ENCODE peak calls at places on chromosomes 4 and X, in four cellular contexts. D is bronchial epithelial cell, F is transverse colon, H is neural progenitor cell. K is an unnamed sample.
A peak's percentile ranks its signal among the peaks of the same experiment; 100 is the strongest.

GRCh38 chr4:185847352-185848078 is 35.5 kb upstream of the SORBS2 start:
- DNase-seq in F (no peak), D (peak; percentile 92), H (no peak), K (no peak)

GRCh38 chr4:30256105-30256828 is 463.9 kb upstream of the PCDH7 start:
- DNase-seq in F (no peak), H (no peak), D (peak; percentile 69), K (no peak)

GRCh38 chrX:121876316-121876715 is 828.9 kb downstream of the GLUD2 start:
- DNase-seq in F (no peak), H (no peak), D (peak; percentile 54), K (peak; percentile 26)

GRCh38 chrX:108122748-108123147 is 31.2 kb downstream of the ATG4A start:
- DNase-seq in D (peak; percentile 83), H (no peak), F (no peak), K (peak; percentile 9)

GRCh38 chr4:78428996-78429395 is 122.6 kb upstream of the ANXA3 start:
- DNase-seq in H (no peak), D (no peak), F (no peak), K (no peak)

GRCh38 chr4:181619651-181620050 is 623.6 kb upstream of the TENM3 start:
- DNase-seq in F (no peak), D (no peak), H (no peak), K (no peak)

GRCh38 chr4:23851455-23851854 is 38.4 kb downstream of the PPARGC1A start:
- DNase-seq in F (no peak), H (no peak), D (no peak), K (no peak)

GRCh38 chr4:13601060-13601459 is 26.5 kb downstream of the BOD1L1 start:
- DNase-seq in D (no peak), H (no peak), F (no peak), K (no peak)

GRCh38 chr4:182562350-182562749 is 319.1 kb downstream of the TENM3 start:
- DNase-seq in H (no peak), D (no peak), F (no peak), K (no peak)

GRCh38 chr4:3639613-3640586 is 107.7 kb upstream of the LRPAP1 start:
- DNase-seq in D (no peak), F (no peak), H (no peak), K (no peak)

GRCh38 chrX:150587585-150588503 is 19.4 kb downstream of the MTM1 start:
- DNase-seq in H (no peak), D (no peak), F (no peak), K (no peak)

GRCh38 chr4:177483271-177483670 is 41.0 kb upstream of the AGA start:
- DNase-seq in D (peak; percentile 40), H (no peak), F (no peak), K (no peak)

GRCh38 chrX:56281789-56282188 is 49.6 kb downstream of the KLF8 start:
- DNase-seq in H (peak; percentile 7), D (peak; percentile 15), F (no peak), K (peak; percentile 1)

GRCh38 chr4:83582289-83582756 is 46.4 kb downstream of the GPAT3 start:
- DNase-seq in H (no peak), D (peak; percentile 60), F (peak; percentile 83), K (peak; percentile 22)

GRCh38 chr4:11720292-11720691 is 291.6 kb upstream of the HS3ST1 start:
- DNase-seq in D (peak; percentile 63), H (peak; percentile 53), F (no peak), K (no peak)

GRCh38 chrX:112784692-112785091 is 55.9 kb downstream of the AMOT start:
- DNase-seq in F (no peak), H (no peak), D (no peak), K (no peak)

GRCh38 chr4:118682928-118683327 is 2.3 kb upstream of the METTL14 start:
- DNase-seq in F (no peak), H (peak; percentile 35), D (peak; percentile 33), K (no peak)

GRCh38 chrX:23493941-23494374 is 159.3 kb downstream of the PTCHD1 start:
- DNase-seq in D (peak; percentile 29), H (no peak), F (no peak), K (no peak)

DNA sequence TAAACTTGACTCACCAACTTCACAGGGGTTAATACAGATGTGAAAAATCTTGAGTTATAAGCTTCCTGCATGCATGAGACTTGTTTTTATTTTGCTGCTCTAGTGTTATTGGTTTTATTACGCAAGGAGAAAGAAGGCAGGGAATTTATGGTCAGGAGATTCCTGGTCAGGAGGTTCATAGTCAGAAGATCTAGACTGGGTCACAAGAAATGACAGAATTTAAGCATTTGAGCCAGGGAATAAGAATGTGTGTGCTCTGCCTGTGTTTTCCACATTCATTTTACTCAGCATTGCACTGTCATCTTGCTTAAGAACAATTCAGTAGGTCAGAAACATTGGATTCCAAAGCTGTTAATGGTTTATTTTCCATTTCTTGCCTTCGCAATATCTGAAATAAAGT is 2522.1 kb downstream of the ARAP2 start:
- DNase-seq in F (no peak), D (no peak), H (no peak), K (peak; percentile 0)
- H3K4me3 ChIP-seq in F (no peak overlapping the region), D (no peak overlapping the region), H (no peak overlapping the region), K (no peak overlapping the region)

GRCh38 chrX:38985375-38985774 is 184.1 kb downstream of the MID1IP1 start:
- DNase-seq in H (no peak), F (no peak), D (peak; percentile 34), K (no peak)
- TF ChIP-seq CTCF in H (peak; percentile 16), F (no peak), D (no peak), K (peak; percentile 2)

DNA sequence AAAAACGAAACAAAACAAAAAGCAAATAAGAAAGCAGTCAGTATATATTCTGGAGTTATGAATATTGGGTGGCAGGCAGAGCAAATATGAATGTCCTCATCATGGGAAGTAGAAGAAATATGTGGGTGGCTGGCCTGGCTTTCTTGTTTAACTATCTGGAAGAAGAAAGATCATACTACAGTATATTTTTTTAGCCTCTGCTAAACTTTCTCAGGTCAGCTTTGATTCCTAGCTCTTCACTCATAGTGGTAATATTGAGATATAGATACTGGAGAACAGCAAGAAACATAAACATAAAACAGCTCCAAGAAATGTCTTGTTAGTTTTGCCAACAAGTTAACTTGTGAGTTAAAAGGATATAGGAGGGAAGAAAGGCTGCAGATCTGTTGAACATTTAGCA is 192.4 kb downstream of the SOWAHB start:
- DNase-seq in H (no peak), D (no peak), F (no peak), K (no peak)
- H3K4me3 ChIP-seq in H (no peak overlapping the region), D (no peak overlapping the region), F (no peak overlapping the region), K (no peak overlapping the region)

DNA sequence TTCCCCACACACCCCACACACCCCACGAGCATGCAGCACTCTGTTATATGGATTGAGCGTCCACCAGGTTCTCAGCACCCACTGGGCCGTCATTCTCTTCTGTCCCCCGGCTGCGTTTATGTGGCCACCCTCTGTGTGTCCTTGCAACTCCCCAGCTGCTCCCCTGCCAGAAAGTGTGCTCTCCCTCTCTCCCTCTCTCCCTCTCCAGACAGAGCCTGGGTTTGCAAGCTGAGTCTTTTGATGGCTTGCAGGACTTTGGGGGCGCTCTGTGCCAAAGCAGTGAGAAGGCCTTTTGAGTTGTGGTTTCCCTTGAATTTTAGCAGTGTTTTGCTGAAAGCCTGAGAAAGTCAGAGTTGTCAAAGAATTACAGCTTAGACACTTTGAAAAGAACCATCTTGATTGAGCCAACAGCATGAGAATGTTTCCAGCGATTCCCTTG is 173.5 kb downstream of the DCLK2 start:
- DNase-seq in D (no peak), H (peak; percentile 45), F (no peak), K (no peak)
- TF ChIP-seq CTCF in D (no peak), H (no peak), F (no peak), K (peak; percentile 15)

DNA sequence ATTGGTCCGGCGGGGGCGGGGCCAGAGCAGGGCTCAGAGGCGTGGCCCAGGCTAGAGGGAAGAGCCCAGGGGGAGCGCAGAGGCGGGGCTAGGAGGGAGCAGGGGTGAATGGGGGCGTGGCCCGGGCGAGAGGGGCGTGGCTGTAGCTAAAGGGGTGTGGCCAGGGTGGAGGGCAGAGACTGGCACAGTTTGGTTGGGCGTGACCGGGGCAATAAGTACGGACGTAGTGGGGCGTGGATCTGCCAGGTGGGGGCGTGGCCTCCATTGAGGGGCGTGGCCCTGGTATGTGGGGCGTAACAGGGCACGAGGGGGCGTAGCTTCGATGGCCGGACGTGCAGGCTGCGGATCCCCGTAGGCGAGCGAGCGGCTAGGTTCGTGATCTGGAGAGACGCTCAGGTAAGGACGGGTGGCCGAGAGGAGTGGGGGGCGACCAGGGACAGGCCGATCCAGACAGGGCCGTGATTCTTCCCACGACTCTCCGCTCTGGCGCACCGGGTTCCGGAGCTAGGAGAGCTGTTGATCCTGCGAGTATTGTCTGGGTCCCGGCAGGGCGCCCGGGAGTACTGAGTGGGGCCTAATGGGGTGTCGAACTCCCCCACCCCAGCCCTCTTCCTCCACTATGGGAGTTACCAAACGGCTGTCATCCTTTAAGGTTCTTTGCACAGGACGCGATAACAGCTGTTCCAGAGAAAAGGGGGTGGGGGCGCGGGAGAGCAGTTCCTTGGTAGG is at the start of gene CA5B:
- DNase-seq in F (peak; percentile 99), D (peak; percentile 84), H (peak; percentile 98), K (peak; percentile 53)
- H3K4me3 ChIP-seq in F (peak within 1 kb of the TSS; percentile 38), D (peak within 1 kb of the TSS; percentile 58), H (peak within 1 kb of the TSS; percentile 72), K (peak within 1 kb of the TSS; percentile 45)

GRCh38 chr4:122896270-122896669 is 26.1 kb downstream of the NUDT6 start:
- DNase-seq in F (no peak), D (no peak), H (no peak), K (no peak)

GRCh38 chr4:122890142-122890769 is 32.1 kb downstream of the NUDT6 start:
- DNase-seq in H (no peak), D (peak; percentile 15), F (no peak), K (no peak)

GRCh38 chr4:122898370-122899150 is 23.8 kb downstream of the NUDT6 start:
- DNase-seq in F (no peak), D (peak; percentile 92), H (no peak), K (peak; percentile 97)

GRCh38 chr4:122895336-122895995 is 26.9 kb downstream of the NUDT6 start:
- DNase-seq in F (no peak), H (no peak), D (no peak), K (no peak)

DNA sequence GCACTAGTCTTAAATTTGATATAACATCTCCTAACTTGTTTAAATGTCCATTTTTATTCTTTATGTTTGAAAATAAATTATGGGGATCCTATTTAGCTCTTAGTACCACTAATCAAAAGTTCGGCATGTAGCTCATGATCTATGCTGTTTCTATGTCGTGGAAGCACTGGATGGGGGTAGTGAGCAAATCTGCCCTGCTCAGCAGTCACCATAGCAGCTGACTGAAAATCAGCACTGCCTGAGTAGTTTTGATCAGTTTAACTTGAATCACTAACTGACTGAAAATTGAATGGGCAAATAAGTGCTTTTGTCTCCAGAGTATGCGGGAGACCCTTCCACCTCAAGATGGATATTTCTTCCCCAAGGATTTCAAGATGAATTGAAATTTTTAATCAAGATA is 27.6 kb downstream of the NUDT6 start:
- DNase-seq in F (no peak), D (no peak), H (no peak), K (no peak)
- TF ChIP-seq CTCF in F (no peak), D (no peak), H (no peak), K (no peak)

K was measured in astrocyte of the cerebellum.